ENCODE peak calls at places on chromosome 2, in eight cellular contexts. D is stimulated activated naive CD8-positive, alpha-beta T cell treated with anti-CD3 and anti-CD28 coated beads, Interleukin-15, amount 100 ng/mL, for 72 hours; A is ACHN; Y is prostate gland; T is AML-193; Z is psoas muscle; P is Panc1; J is GM18507. K is an unnamed sample.

GRCh38 chr2:165009466-165009865 is 54.1 kb upstream of the SLC38A11 start:
- DNase-seq in D (no peak), A (no peak), Y (no peak), T (no peak), Z (no peak), P (no peak), J (no peak), K (no peak)

GRCh38 chr2:108998911-108999310 is 9.9 kb upstream of the EDAR start:
- DNase-seq in D (no peak), A (no peak), Y (no peak), T (no peak), Z (no peak), P (no peak), J (no peak), K (no peak)

GRCh38 chr2:16943279-16943958 is 277.8 kb upstream of the CYRIA start:
- DNase-seq in D (no peak), A (no peak), Y (peak; percentile 78), T (no peak), Z (no peak), P (no peak), J (no peak), K (no peak)

GRCh38 chr2:240244543-240244942 is 104.1 kb upstream of the OTOS start:
- DNase-seq in D (no peak), A (no peak), Y (no peak), T (no peak), Z (peak; percentile 77), P (no peak), J (no peak), K (no peak)

GRCh38 chr2:71455011-71455740 is 1.8 kb downstream of the DYSF start:
- DNase-seq in D (no peak), A (no peak), Y (no peak), T (peak; percentile 25), Z (no peak), P (no peak), J (no peak), K (peak; percentile 91)

GRCh38 chr2:205759732-205760516 is 77.6 kb downstream of the NRP2 start:
- DNase-seq in D (no peak), A (no peak), Y (no peak), T (no peak), Z (no peak), P (no peak), J (no peak), K (no peak)

GRCh38 chr2:190649035-190649797 is at the start of gene NAB1:
- DNase-seq in D (peak; percentile 65), A (peak; percentile 47), Y (peak; percentile 25), T (peak; percentile 38), Z (peak; percentile 79), P (no peak), J (peak; percentile 25), K (peak; percentile 51)

GRCh38 chr2:137886432-137886831 is 77.8 kb upstream of the HNMT start:
- DNase-seq in D (no peak), A (peak; percentile 22), Y (no peak), T (no peak), Z (no peak), P (no peak), J (no peak), K (no peak)

K was measured in dermis microvascular lymphatic vessel endothelial cell.